ENCODE peak calls at places on chromosomes 4 and X, in eight cellular contexts. C is GM12878; V is SK-N-SH; Q is heart left ventricle; H is CD8-positive, alpha-beta T cell; M is tibial nerve; O is testis; X is thyroid gland. L is an unnamed sample.

GRCh38 chrX:97756879-97757278 is 873.2 kb downstream of the RPA4 start:
- DNase-seq in O (no peak), V (no peak), Q (no peak), C (no peak), M (no peak), X (no peak), H (no peak), L (no peak)

GRCh38 chr4:7375427-7375826 is 59.3 kb downstream of the PSAPL1 start:
- DNase-seq in C (no peak), H (no peak), X (peak; percentile 53), O (no peak), V (no peak), M (peak; percentile 20), Q (no peak), L (no peak)

GRCh38 chrX:132025085-132025484 is 2.0 kb downstream of the STK26 start:
- DNase-seq in V (no peak), O (no peak), M (no peak), X (no peak), C (no peak), Q (no peak), H (no peak), L (no peak)

GRCh38 chrX:40175416-40176255 is 77.9 kb upstream of the BCOR start:
- DNase-seq in O (peak; percentile 75), M (peak; percentile 63), H (peak; percentile 52), X (peak; percentile 83), V (peak; percentile 68), Q (peak; percentile 80), C (no peak), L (peak; percentile 74)

GRCh38 chrX:25288676-25289075 is 272.9 kb upstream of the ARX start:
- DNase-seq in X (no peak), H (no peak), Q (no peak), C (no peak), V (no peak), O (no peak), M (no peak), L (no peak)

GRCh38 chr4:143399113-143399949 is 62.7 kb downstream of the GAB1 start:
- DNase-seq in Q (no peak), X (no peak), H (no peak), C (no peak), M (no peak), O (no peak), V (peak; percentile 27), L (no peak)

GRCh38 chr4:71133491-71133890 is 140.0 kb downstream of the DCK start:
- DNase-seq in C (no peak), X (no peak), M (no peak), V (no peak), H (no peak), O (no peak), Q (no peak), L (no peak)

GRCh38 chr4:21041708-21042107 is 341.4 kb downstream of the PACRGL start:
- DNase-seq in M (no peak), X (no peak), O (no peak), Q (no peak), V (peak; percentile 17), C (no peak), H (no peak), L (no peak)

GRCh38 chrX:154019633-154020499 is at the start of gene IRAK1:
- DNase-seq in V (peak; percentile 89), M (no peak), H (no peak), X (peak; percentile 49), C (no peak), Q (peak; percentile 41), O (no peak), L (peak; percentile 47)

GRCh38 chr4:181437895-181438294 is 805.3 kb upstream of the TENM3 start:
- DNase-seq in Q (no peak), M (no peak), V (no peak), O (no peak), C (no peak), X (no peak), H (no peak), L (no peak)
- H3K4me1 ChIP-seq in Q (no peaks in the 10 kb centered on the region), M (no peaks in the 10 kb centered on the region), V (no peaks in the 10 kb centered on the region), O (no peaks in the 10 kb centered on the region), C (no peaks in the 10 kb centered on the region), X (no peaks in the 10 kb centered on the region), H (no peaks in the 10 kb centered on the region), L (no peaks in the 10 kb centered on the region)

DNA sequence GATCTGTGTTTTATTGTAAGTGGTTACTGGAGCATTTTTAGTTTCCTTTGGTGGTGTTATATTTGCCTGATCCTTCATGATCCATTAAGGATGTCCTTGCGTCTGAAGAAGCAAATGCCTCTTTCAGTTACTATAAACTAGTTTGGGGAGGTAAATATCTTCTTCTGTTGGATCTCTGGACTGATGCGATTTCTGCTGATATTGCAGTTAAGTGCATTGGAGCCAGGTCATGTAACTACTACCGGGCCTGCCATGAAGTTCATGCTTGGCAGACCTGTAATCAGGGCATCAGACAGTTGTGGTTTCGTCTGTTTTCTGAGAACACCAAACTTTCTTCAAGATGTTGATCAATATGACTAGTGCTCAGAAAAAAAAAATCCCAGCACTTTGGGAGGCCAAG is 22.9 kb downstream of the ZNF718 start:
- DNase-seq in Q (no peak), O (no peak), X (no peak), C (no peak), H (no peak), M (no peak), V (no peak), L (no peak)
- H3K9me3 ChIP-seq in Q (peaks cover 38% of the 10 kb centered on the region), O (peaks cover 3% of the 10 kb centered on the region), X (no peaks in the 10 kb centered on the region), C (peaks cover 32% of the 10 kb centered on the region), H (peaks cover 57% of the 10 kb centered on the region), M (peaks cover 94% of the 10 kb centered on the region), V (peaks cover 16% of the 10 kb centered on the region), L (peaks cover 26% of the 10 kb centered on the region)

DNA sequence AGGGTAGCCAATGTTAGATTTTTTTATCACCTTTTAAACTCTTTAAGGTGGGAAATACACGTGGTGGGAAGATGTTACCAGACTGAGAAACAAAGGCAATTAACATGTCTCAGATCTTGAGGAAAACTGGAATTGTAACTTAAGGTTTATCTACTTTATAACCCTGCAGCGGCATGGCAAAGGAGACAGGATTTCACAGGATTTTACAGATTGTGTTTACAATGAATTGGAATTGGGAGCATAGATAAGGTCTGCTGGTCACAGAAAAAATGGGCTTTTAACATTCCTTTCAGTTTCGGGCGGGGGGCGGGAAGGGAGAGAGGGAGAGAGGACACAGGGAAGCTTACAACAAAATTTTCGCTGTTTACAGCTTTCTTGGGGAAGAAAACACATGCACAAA is 467.5 kb upstream of the CT83 start:
- DNase-seq in V (no peak), C (no peak), H (no peak), Q (no peak), O (no peak), M (no peak), X (no peak), L (no peak)
- H3K27ac ChIP-seq in V (no peak overlapping the region), C (no peak overlapping the region), H (no peak overlapping the region), Q (no peak overlapping the region), O (no peak overlapping the region), M (no peak overlapping the region), X (no peak overlapping the region), L (no peak overlapping the region)

DNA sequence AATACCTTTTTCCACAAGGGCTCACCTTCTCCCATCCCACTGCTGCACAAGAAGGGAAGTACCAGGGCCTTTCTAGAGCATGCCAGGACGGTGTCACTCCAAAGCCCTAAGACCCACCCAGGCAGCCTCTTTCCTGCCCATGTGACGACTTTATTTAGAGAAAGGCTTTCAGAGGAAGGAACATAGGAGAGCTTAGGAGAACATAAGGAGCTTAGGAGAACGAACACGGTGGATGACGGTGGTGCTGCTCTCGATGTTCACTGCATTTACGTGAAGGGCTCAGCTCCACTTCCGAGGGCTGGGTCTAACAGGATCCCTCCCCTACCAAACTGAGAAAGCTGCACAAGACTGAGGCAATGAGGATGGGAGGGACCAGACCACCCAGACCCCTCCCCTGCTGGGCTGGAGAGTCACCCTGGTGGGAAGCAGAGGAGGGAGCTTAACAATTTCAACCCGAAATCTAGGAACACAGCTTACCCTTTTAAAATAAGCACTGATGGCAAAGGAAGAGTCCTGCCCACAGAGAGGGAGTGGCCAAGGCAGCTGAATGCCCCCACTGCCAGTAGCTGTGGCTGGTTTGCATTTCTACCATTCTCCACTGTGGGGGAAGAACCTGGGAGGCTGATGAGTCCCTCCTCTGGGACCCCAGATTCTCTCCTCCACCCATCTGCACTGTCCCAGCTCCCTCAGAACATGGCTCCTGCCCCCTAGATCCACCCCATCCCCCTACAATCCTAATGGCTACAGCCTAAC is 29.8 kb downstream of the ZFYVE28 start:
- DNase-seq in H (no peak), C (no peak), Q (no peak), O (no peak), X (no peak), M (no peak), V (no peak), L (no peak)
- H3K4me1 ChIP-seq in H (peaks cover 4% of the 10 kb centered on the region), C (no peaks in the 10 kb centered on the region), Q (no peaks in the 10 kb centered on the region), O (peaks cover 16% of the 10 kb centered on the region), X (peaks cover 5% of the 10 kb centered on the region), M (no peaks in the 10 kb centered on the region), V (peaks cover 27% of the 10 kb centered on the region), L (no peaks in the 10 kb centered on the region)

DNA sequence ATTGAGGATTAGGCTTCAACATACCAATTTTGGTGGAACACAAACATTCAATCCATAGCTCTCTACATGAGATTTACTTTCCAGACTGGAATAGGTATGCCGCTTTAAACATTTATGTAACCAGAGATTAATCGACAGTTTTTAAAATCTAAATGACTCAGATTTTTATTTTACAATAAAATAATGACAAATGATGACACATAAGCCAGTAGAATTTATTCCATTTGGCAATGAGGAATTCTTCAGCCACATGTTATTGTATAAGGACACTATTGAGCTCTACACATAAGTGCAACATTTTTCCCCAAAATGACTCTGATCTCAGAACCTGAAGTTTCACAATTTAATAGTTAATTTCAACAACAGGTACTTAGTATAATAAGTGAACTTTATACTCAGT is 227.0 kb upstream of the PRPS2 start:
- DNase-seq in Q (no peak), M (no peak), C (no peak), X (no peak), V (no peak), H (no peak), O (no peak), L (no peak)
- H3K9me3 ChIP-seq in Q (no peaks in the 10 kb centered on the region), M (no peaks in the 10 kb centered on the region), C (no peaks in the 10 kb centered on the region), X (no peaks in the 10 kb centered on the region), V (no peaks in the 10 kb centered on the region), H (no peaks in the 10 kb centered on the region), O (no peaks in the 10 kb centered on the region), L (no peaks in the 10 kb centered on the region)

DNA sequence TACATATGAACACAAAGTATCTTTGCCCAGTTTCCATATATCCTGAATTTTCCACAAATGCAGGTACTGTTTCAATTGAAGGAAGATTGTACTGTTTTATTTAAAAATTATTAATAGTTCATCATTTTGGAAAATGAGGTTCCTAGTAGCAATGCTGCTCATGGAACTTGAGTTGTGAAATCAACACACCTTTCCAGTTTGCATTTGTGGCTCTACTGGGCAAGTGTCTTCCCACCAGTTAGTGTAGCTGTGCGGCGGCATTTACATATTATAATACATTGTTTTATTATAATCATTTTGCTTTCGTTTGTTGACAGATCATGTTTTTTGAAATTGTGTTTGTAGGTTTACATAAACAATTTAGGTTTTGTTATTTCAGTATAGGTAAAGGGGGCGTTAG is 2.0 kb upstream of the DDX3X start:
- DNase-seq in M (no peak), X (no peak), H (no peak), O (no peak), Q (no peak), V (no peak), C (no peak), L (no peak)
- H3K27ac ChIP-seq in M (peak overlapping the region; percentile 100), X (peak overlapping the region; percentile 100), H (peak overlapping the region; percentile 99), O (peak overlapping the region; percentile 99), Q (peak overlapping the region; percentile 100), V (peak overlapping the region; percentile 99), C (peak overlapping the region; percentile 99), L (peak overlapping the region; percentile 97)

DNA sequence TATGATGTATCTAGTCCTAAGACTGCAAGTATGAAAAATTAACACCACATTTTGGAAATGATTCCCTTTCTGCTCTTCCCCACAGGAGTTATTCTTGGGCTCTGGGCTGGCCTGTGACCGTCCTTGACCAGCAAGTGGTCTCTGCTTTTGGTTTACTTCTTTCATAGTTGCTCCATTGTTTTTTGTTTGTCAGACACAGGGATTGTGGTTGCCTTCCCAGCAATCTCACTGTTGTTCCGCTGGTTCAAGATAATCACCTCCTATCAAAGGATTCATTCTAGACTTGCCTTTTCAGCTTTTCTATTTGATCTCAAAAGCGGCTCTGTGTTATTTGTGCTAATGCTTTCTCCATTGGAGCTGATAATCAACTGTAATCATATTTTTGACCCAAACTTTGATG is 218.8 kb downstream of the MGST2 start:
- DNase-seq in O (peak; percentile 66), M (no peak), V (no peak), X (no peak), C (no peak), H (no peak), Q (no peak), L (no peak)
- H3K4me1 ChIP-seq in O (peaks cover 19% of the 10 kb centered on the region), M (peaks cover 17% of the 10 kb centered on the region), V (peaks cover 30% of the 10 kb centered on the region), X (peaks cover 43% of the 10 kb centered on the region), C (no peaks in the 10 kb centered on the region), H (no peaks in the 10 kb centered on the region), Q (peaks cover 4% of the 10 kb centered on the region), L (peaks cover 4% of the 10 kb centered on the region)